ENCODE peak calls at places on chromosomes 13 and 19, in eight cellular contexts. Z, P, J, X, D, T, F and M are unnamed samples.

GRCh38 chr13:24112791-24113190 is 47.7 kb upstream of the SPATA13 start:
- DNase-seq in P (no peak), J (no peak), F (no peak), D (no peak), Z (no peak), T (no peak), X (no peak), M (no peak)

GRCh38 chr13:61654501-61654900 is 238.9 kb upstream of the PCDH20 start:
- DNase-seq in T (no peak), P (no peak), X (no peak), J (no peak), D (no peak), F (no peak), Z (no peak), M (no peak)

GRCh38 chr19:15101479-15102082 is 5.6 kb upstream of the SYDE1 start:
- DNase-seq in Z (peak; percentile 44), X (no peak), F (no peak), J (no peak), T (peak; percentile 24), P (peak; percentile 59), D (peak; percentile 26), M (peak; percentile 21)

GRCh38 chr13:42990147-42990990 is 1.7 kb downstream of the EPSTI1 start:
- DNase-seq in D (no peak), X (no peak), F (no peak), Z (no peak), P (no peak), T (no peak), J (no peak), M (no peak)

GRCh38 chr13:25692156-25692555 is 320.4 kb downstream of the ATP8A2 start:
- DNase-seq in F (no peak), D (no peak), Z (no peak), P (no peak), X (no peak), J (no peak), T (no peak), M (no peak)

GRCh38 chr13:28429685-28430290 is 65.1 kb downstream of the FLT1 start:
- DNase-seq in J (no peak), D (no peak), T (no peak), F (no peak), P (peak; percentile 25), X (no peak), Z (no peak), M (no peak)

GRCh38 chr13:110345266-110345665 is 38.2 kb downstream of the COL4A2 start:
- DNase-seq in X (no peak), J (no peak), P (no peak), T (no peak), F (no peak), Z (no peak), D (no peak), M (no peak)

GRCh38 chr19:14786421-14786851 is 8.1 kb upstream of the ADGRE2 start:
- DNase-seq in X (no peak), D (no peak), J (no peak), T (no peak), F (no peak), P (peak; percentile 7), Z (peak; percentile 52), M (no peak)

GRCh38 chr13:52984881-52985363 is 43.7 kb upstream of the OLFM4 start:
- DNase-seq in T (no peak), X (no peak), P (no peak), F (no peak), D (no peak), Z (no peak), J (no peak), M (no peak)

GRCh38 chr19:49362048-49362925 is at the start of gene TEAD2:
- DNase-seq in X (no peak), J (peak; percentile 61), F (no peak), Z (peak; percentile 61), P (peak; percentile 44), T (no peak), D (no peak), M (no peak)

GRCh38 chr13:45674908-45675307 is 27.2 kb upstream of the CBY2 start:
- DNase-seq in F (peak; percentile 15), Z (no peak), T (no peak), X (no peak), D (no peak), J (no peak), P (peak; percentile 90), M (no peak)

GRCh38 chr13:33761744-33762143 is 56.2 kb upstream of the RFC3 start:
- DNase-seq in T (no peak), P (peak; percentile 39), Z (peak; percentile 36), D (no peak), J (no peak), F (no peak), X (no peak), M (no peak)

GRCh38 chr19:37635076-37636056 is 19.9 kb downstream of the ZFP30 start:
- DNase-seq in X (no peak), J (no peak), P (no peak), F (no peak), T (no peak), D (no peak), Z (no peak), M (no peak)

GRCh38 chr13:112931028-112931934 is 37.7 kb upstream of the MCF2L start:
- DNase-seq in T (no peak), X (no peak), Z (peak; percentile 54), F (peak; percentile 95), P (peak; percentile 81), D (no peak), J (no peak), M (no peak)

GRCh38 chr13:48222358-48223015 is 10.5 kb upstream of the ITM2B start:
- DNase-seq in P (peak; percentile 35), D (no peak), T (no peak), X (no peak), F (no peak), Z (no peak), J (no peak), M (no peak)

GRCh38 chr19:45442927-45443461 is 19.3 kb upstream of the ERCC1 start:
- DNase-seq in D (no peak), T (peak; percentile 33), X (no peak), Z (peak; percentile 24), F (no peak), J (no peak), P (peak; percentile 60), M (no peak)

GRCh38 chr19:45136507-45137178 is 24.1 kb downstream of the NKPD1 start:
- DNase-seq in Z (no peak), X (no peak), F (no peak), D (no peak), J (no peak), T (no peak), P (no peak), M (no peak)

GRCh38 chr19:35949131-35949530 is 13.0 kb downstream of the LRFN3 start:
- DNase-seq in T (no peak), X (no peak), D (no peak), F (no peak), J (no peak), Z (no peak), P (no peak), M (no peak)

GRCh38 chr13:84816567-84817133 is 934.4 kb upstream of the SLITRK1 start:
- DNase-seq in X (no peak), Z (no peak), F (no peak), P (no peak), T (no peak), D (no peak), J (no peak), M (no peak)

GRCh38 chr19:29849234-29849633 is 37.4 kb downstream of the CCNE1 start:
- DNase-seq in F (no peak), T (no peak), J (no peak), P (no peak), D (no peak), Z (no peak), X (no peak), M (no peak)

GRCh38 chr19:49553451-49554271 is 25.9 kb downstream of the RCN3 start:
- DNase-seq in P (peak; percentile 74), F (no peak), Z (no peak), D (no peak), X (no peak), T (peak; percentile 69), J (no peak), M (peak; percentile 34)

GRCh38 chr13:96772426-96772825 is 221.8 kb downstream of the OXGR1 start:
- DNase-seq in D (no peak), P (peak; percentile 10), X (no peak), F (no peak), Z (no peak), J (no peak), T (no peak), M (no peak)

GRCh38 chr19:5949792-5950305 is 28.1 kb downstream of the RANBP3 start:
- DNase-seq in F (peak; percentile 46), T (peak; percentile 42), D (no peak), P (peak; percentile 47), J (no peak), X (peak; percentile 31), Z (no peak), M (no peak)

GRCh38 chr19:20667281-20667680 is 5.9 kb upstream of the ZNF626 start:
- DNase-seq in J (no peak), Z (no peak), X (no peak), D (no peak), T (no peak), P (no peak), F (no peak), M (no peak)

GRCh38 chr13:104106705-104107393 is 1040.6 kb upstream of the SLC10A2 start:
- DNase-seq in Z (no peak), J (no peak), P (peak; percentile 97), X (no peak), F (no peak), T (no peak), D (no peak), M (no peak)

GRCh38 chr19:1102407-1103106 is 1.2 kb upstream of the GPX4 start:
- DNase-seq in J (no peak), F (no peak), Z (no peak), P (peak; percentile 99), T (peak; percentile 62), X (no peak), D (no peak), M (peak; percentile 8)

GRCh38 chr19:43524922-43525835 is 1.8 kb downstream of the ETHE1 start:
- DNase-seq in Z (no peak), D (no peak), J (no peak), X (no peak), P (peak; percentile 72), F (no peak), T (peak; percentile 42), M (no peak)

GRCh38 chr19:38191747-38192146 is 32.3 kb downstream of the DPF1 start:
- DNase-seq in D (no peak), F (no peak), J (no peak), T (no peak), Z (no peak), P (no peak), X (no peak), M (no peak)

GRCh38 chr13:91647361-91647970 is 249.0 kb downstream of the GPC5 start:
- DNase-seq in P (peak; percentile 6), F (no peak), Z (peak; percentile 14), D (no peak), J (peak; percentile 10), X (no peak), T (no peak), M (no peak)

GRCh38 chr19:3879656-3880055 is 829 bp upstream of the ATCAY start:
- DNase-seq in D (no peak), P (no peak), T (no peak), J (no peak), Z (no peak), X (no peak), F (no peak), M (no peak)

GRCh38 chr13:100633461-100633860 is 41.1 kb downstream of the TMTC4 start:
- DNase-seq in Z (no peak), F (no peak), D (no peak), J (no peak), P (peak; percentile 93), X (no peak), T (no peak), M (no peak)

GRCh38 chr19:6062274-6062673 is 48.0 kb downstream of the RFX2 start:
- DNase-seq in F (no peak), P (no peak), T (no peak), D (no peak), X (peak; percentile 11), J (no peak), Z (no peak), M (peak; percentile 33)

GRCh38 chr19:4098493-4098892 is 25.4 kb downstream of the MAP2K2 start:
- DNase-seq in P (no peak), Z (no peak), T (no peak), J (no peak), X (no peak), F (no peak), D (no peak), M (no peak)

GRCh38 chr19:19026299-19026971 is 6.9 kb downstream of the SUGP2 start:
- DNase-seq in F (no peak), T (no peak), Z (no peak), D (no peak), X (no peak), P (peak; percentile 57), J (no peak), M (no peak)